ENCODE peak calls at places on chromosome 22, in four cellular contexts. Y is fibroblast of lung, C is neural progenitor cell, V is endothelial cell of umbilical vein. R is an unnamed sample.

GRCh38 chr22:30778261-30778660 is 83.6 kb downstream of the OSBP2 start:
- DNase-seq in Y (no peak), C (no peak), V (no peak), R (no peak)

GRCh38 chr22:19880786-19881569 is 26.3 kb upstream of the GNB1L start:
- DNase-seq in Y (peak; percentile 88), C (peak; percentile 96), V (peak; percentile 96), R (peak; percentile 97)

GRCh38 chr22:22921575-22921974 is 34.0 kb downstream of the IGLL5 start:
- DNase-seq in Y (no peak), C (no peak), V (no peak), R (no peak)

GRCh38 chr22:32531228-32531627 is 56.6 kb downstream of the FBXO7 start:
- DNase-seq in Y (no peak), C (no peak), V (no peak), R (peak; percentile 33)

GRCh38 chr22:36384766-36385400 is 2.9 kb downstream of the MYH9 start:
- DNase-seq in Y (peak; percentile 60), C (peak; percentile 79), V (peak; percentile 67), R (peak; percentile 38)

GRCh38 chr22:32650553-32651345 is 150.8 kb upstream of the TIMP3 start:
- DNase-seq in Y (peak; percentile 54), C (no peak), V (no peak), R (peak; percentile 94)

GRCh38 chr22:33288078-33288477 is 229.9 kb upstream of the SYN3 start:
- DNase-seq in Y (no peak), C (no peak), V (no peak), R (no peak)

GRCh38 chr22:22216450-22216959 is 28.1 kb upstream of the VPREB1 start:
- DNase-seq in Y (no peak), C (no peak), V (no peak), R (no peak)

GRCh38 chr22:29083576-29084566 is 11.0 kb downstream of the KREMEN1 start:
- DNase-seq in Y (no peak), C (no peak), V (no peak), R (no peak)

GRCh38 chr22:47582067-47582466 is 819.6 kb downstream of the TBC1D22A start:
- DNase-seq in Y (no peak), C (no peak), V (no peak), R (no peak)

GRCh38 chr22:17418890-17419324 is 49.6 kb downstream of the CECR2 start:
- DNase-seq in Y (no peak), C (peak; percentile 9), V (no peak), R (no peak)

GRCh38 chr22:28187612-28188011 is 268.6 kb upstream of the PITPNB start:
- DNase-seq in Y (no peak), C (peak; percentile 17), V (no peak), R (no peak)

GRCh38 chr22:16968218-16968595 is 39.8 kb downstream of the GAB4 start:
- DNase-seq in Y (no peak), C (no peak), V (no peak), R (no peak)

GRCh38 chr22:31496007-31496734 is at the start of gene SFI1:
- DNase-seq in Y (peak; percentile 86), C (peak; percentile 93), V (peak; percentile 92), R (peak; percentile 96)

GRCh38 chr22:38802671-38803121 is 8.8 kb upstream of the DNAL4 start:
- DNase-seq in Y (peak; percentile 96), C (peak; percentile 13), V (no peak), R (peak; percentile 99)

GRCh38 chr22:49767355-49768062 is 60.2 kb downstream of the BRD1 start:
- DNase-seq in Y (peak; percentile 69), C (peak; percentile 69), V (peak; percentile 64), R (peak; percentile 63)

DNA sequence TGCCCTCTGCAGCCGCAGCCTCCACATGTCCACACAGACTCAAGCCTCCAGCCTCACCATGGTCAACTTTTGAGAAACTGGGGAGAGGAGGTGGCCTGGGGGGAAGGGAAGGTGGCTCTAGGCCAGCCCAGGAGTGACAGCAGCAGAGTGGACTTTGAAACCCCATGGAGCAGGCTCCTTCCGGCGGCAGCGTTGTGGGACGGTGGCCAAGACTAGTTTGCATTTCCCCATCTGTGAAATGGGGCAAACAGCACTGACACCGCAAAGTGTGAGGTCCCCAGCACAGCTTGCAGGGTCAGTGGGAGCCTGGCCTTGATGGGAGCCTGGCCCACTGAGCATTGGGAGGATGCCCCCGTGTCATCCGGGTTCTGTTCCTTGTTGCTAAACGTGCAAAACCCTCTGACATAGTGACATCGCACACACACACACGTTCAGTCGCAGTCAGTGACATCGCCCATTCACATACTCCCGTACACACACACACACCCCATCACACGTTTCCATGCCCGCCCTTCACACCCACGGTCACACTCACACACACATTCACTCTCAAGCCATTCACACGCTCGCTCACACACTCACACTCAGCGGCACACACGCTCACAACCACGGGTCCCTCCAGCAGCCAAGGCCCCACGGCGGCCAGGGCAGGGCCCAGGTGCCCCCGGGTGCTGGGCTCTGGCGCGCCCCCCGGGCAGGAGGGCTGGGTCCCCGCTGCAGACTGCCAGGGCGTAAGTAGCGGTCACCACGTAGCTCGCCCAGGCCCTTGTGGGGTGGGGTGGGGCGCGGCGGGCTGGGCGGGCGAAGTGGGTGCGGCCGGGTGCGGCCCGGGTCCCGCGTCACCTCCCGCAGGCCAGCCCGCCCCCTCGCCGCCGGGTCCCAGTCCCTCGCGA is 578 bp downstream of the CYB5R3 start:
- DNase-seq in Y (peak; percentile 38), C (no peak), V (peak; percentile 51), R (peak; percentile 80)
- H3K79me2 ChIP-seq in Y (peaks cover 52% of the 10 kb centered on the region), C (peaks cover 48% of the 10 kb centered on the region), V (peaks cover 48% of the 10 kb centered on the region), R (peaks cover 60% of the 10 kb centered on the region)

DNA sequence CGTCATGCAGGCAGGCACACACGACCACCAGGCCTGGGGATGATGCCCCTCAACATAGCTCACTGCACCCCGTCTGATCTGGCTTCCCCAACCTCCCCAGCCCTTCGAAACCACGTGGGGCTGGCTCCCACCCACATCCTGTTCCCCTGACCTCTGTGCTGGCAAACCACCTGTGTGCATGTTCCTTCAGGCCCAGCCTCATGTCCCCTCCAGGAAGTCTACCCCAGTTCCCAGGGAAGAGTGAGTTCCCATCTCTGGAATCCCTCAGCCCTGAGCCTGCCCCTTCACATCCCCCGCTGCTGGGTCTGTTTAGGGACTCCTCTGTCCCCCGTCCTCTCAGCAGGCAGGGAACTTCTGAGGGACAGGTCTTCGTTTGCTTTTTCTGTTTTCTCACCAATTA is 7.1 kb downstream of the SLC7A4 start:
- DNase-seq in Y (no peak), C (no peak), V (no peak), R (no peak)
- H3K4me2 ChIP-seq in Y (no peak overlapping the region), C (no peak overlapping the region), V (no peak overlapping the region), R (no peak overlapping the region)

DNA sequence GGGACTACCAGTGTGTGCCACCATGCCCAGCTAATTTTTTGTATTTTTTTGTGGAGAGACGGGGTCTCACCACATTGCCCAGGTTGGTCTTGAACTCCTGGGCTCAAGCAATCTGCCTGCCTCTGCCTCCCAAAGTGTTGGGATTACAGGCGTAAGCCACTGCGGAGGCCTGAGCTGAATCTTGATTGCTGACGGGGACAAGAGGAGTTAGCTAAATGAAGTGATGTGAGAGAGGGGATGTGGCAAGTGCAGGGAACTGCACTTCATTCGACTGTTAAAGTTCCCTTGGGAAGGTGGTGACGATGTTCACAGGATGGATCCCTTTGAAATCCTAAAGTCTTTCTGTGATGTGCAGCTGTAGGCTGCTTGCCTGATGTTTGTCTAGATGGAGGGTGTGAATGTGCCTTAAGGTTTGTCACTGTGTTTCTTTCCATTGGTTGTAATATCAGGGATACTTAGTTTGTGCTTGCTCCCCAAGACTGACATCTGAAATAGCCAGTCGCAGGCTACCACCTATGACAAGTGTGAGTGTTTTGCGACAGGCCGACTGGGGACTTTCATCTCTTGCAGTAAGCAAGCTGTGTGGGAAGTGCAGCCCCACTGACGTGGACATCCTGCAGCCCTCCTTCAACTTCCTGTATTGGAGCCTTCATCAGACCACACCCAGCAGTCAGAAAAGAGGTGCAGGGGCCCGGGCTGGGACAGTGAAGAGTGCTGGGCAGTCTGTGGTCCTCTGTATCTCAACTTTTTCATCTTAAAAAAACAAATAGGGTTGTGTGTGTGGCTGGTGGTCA is 19.6 kb upstream of the CCDC134 start:
- DNase-seq in Y (peak; percentile 33), C (no peak), V (peak; percentile 49), R (peak; percentile 64)
- TF ChIP-seq EZH2 in Y (no peak), C (no peak), V (no peak), R (no peak)

GRCh38 chr22:37501610-37502341 is 15.6 kb upstream of the MFNG start:
- DNase-seq in Y (peak; percentile 92), C (no peak), V (peak; percentile 92), R (peak; percentile 95)

GRCh38 chr22:37500745-37501144 is 14.6 kb upstream of the MFNG start:
- DNase-seq in Y (no peak), C (no peak), V (no peak), R (no peak)

GRCh38 chr22:37499789-37500188 is 13.6 kb upstream of the MFNG start:
- DNase-seq in Y (no peak), C (no peak), V (no peak), R (no peak)

GRCh38 chr22:37502342-37503182 is 16.4 kb upstream of the MFNG start:
- DNase-seq in Y (no peak), C (no peak), V (no peak), R (no peak)

GRCh38 chr22:37501176-37501609 is 15.0 kb upstream of the MFNG start:
- DNase-seq in Y (no peak), C (no peak), V (peak; percentile 47), R (no peak)
- H3K79me2 ChIP-seq in Y (no peaks in the 10 kb centered on the region), C (no peaks in the 10 kb centered on the region), V (no peaks in the 10 kb centered on the region), R (no peaks in the 10 kb centered on the region)

GRCh38 chr22:45507798-45508197 is 5.1 kb downstream of the FBLN1 start:
- DNase-seq in Y (no peak), C (no peak), V (no peak), R (no peak)

GRCh38 chr22:45504703-45505341 is 2.1 kb downstream of the FBLN1 start:
- DNase-seq in Y (peak; percentile 63), C (peak; percentile 95), V (peak; percentile 7), R (peak; percentile 75)

GRCh38 chr22:45505991-45506743 is 3.5 kb downstream of the FBLN1 start:
- DNase-seq in Y (no peak), C (no peak), V (no peak), R (no peak)

GRCh38 chr22:45508814-45509213 is 6.1 kb downstream of the FBLN1 start:
- DNase-seq in Y (no peak), C (no peak), V (no peak), R (no peak)

GRCh38 chr22:45506961-45507360 is 4.3 kb downstream of the FBLN1 start:
- DNase-seq in Y (no peak), C (no peak), V (no peak), R (peak; percentile 39)
- H3K4me2 ChIP-seq in Y (no peak overlapping the region), C (peak overlapping the region; percentile 80), V (no peak overlapping the region), R (peak overlapping the region; percentile 12)

GRCh38 chr22:45006873-45007246 is 2.9 kb downstream of the PHF21B start:
- DNase-seq in Y (no peak), C (peak; percentile 84), V (no peak), R (no peak)
- TF ChIP-seq EZH2 in Y (no peak), C (no peak), V (peak; percentile 55), R (peak; percentile 77)

GRCh38 chr22:25447067-25447688 is 117.3 kb upstream of the GRK3 start:
- DNase-seq in Y (no peak), C (no peak), V (no peak), R (no peak)
- H3K79me2 ChIP-seq in Y (peaks cover 43% of the 10 kb centered on the region), C (peaks cover 44% of the 10 kb centered on the region), V (peaks cover 42% of the 10 kb centered on the region), R (peaks cover 43% of the 10 kb centered on the region)

R was measured in GM23248.